ENCODE peak calls at places on chromosomes 12 and 14, in eight cellular contexts. T, O, V, S, K, H, C and X are unnamed samples.

GRCh38 chr12:6852651-6853354 is 853 bp downstream of the USP5 start:
- DNase-seq in T (no peak), O (peak), V (peak), S (peak), K (peak), H (no peak), C (no peak), X (peak)

GRCh38 chr12:11763760-11764520 is 114.5 kb downstream of the ETV6 start:
- DNase-seq in T (no peak), O (no peak), V (no peak), S (no peak), K (no peak), H (no peak), C (no peak), X (peak)

GRCh38 chr12:34287437-34287836 is 265.1 kb downstream of the ALG10 start:
- DNase-seq in T (no peak), O (peak), V (peak), S (no peak), K (no peak), H (no peak), C (no peak), X (no peak)

GRCh38 chr14:98321838-98322237 is 950.2 kb downstream of the BCL11B start:
- DNase-seq in T (no peak), O (no peak), V (no peak), S (no peak), K (no peak), H (no peak), C (no peak), X (no peak)

GRCh38 chr14:68692916-68693771 is 99.7 kb downstream of the ZFP36L1 start:
- DNase-seq in T (no peak), O (no peak), V (no peak), S (no peak), K (no peak), H (no peak), C (no peak), X (peak)

GRCh38 chr14:104421892-104422291 is 157.7 kb upstream of the C14orf180 start:
- DNase-seq in T (no peak), O (peak), V (no peak), S (no peak), K (no peak), H (no peak), C (no peak), X (no peak)

GRCh38 chr12:46365951-46366379 is 6.6 kb downstream of the SLC38A2 start:
- DNase-seq in T (no peak), O (no peak), V (no peak), S (no peak), K (no peak), H (no peak), C (no peak), X (peak)

GRCh38 chr12:29207120-29207519 is 58.0 kb downstream of the FAR2 start:
- DNase-seq in T (no peak), O (no peak), V (no peak), S (no peak), K (no peak), H (no peak), C (no peak), X (peak)

GRCh38 chr12:53201170-53201541 is 5.9 kb downstream of the ITGB7 start:
- DNase-seq in T (no peak), O (no peak), V (no peak), S (no peak), K (peak), H (no peak), C (no peak), X (no peak)

GRCh38 chr14:80954771-80955299 is 586 bp upstream of the TSHR start:
- DNase-seq in T (peak), O (peak), V (peak), S (peak), K (peak), H (peak), C (peak), X (peak)

GRCh38 chr14:58501214-58501816 is 73.8 kb downstream of the KIAA0586 start:
- DNase-seq in T (no peak), O (no peak), V (no peak), S (peak), K (peak), H (no peak), C (no peak), X (peak)

GRCh38 chr14:89794096-89794495 is 160.4 kb downstream of the EFCAB11 start:
- DNase-seq in T (peak), O (no peak), V (no peak), S (peak), K (no peak), H (no peak), C (peak), X (peak)

GRCh38 chr14:96053600-96054381 is 14.6 kb downstream of the C14orf132 start:
- DNase-seq in T (no peak), O (no peak), V (peak), S (peak), K (no peak), H (peak), C (no peak), X (peak)

GRCh38 chr12:76266797-76267196 is 81.4 kb downstream of the BBS10 start:
- DNase-seq in T (peak), O (peak), V (no peak), S (no peak), K (no peak), H (peak), C (peak), X (peak)

GRCh38 chr14:57962293-57962996 is 96.6 kb upstream of the SLC35F4 start:
- DNase-seq in T (no peak), O (peak), V (no peak), S (no peak), K (no peak), H (no peak), C (no peak), X (no peak)

GRCh38 chr14:23572841-23573240 is 5.2 kb upstream of the AP1G2 start:
- DNase-seq in T (no peak), O (peak), V (peak), S (no peak), K (no peak), H (no peak), C (no peak), X (no peak)

GRCh38 chr14:99519931-99520421 is 38.8 kb downstream of the CCNK start:
- DNase-seq in T (no peak), O (peak), V (no peak), S (no peak), K (no peak), H (no peak), C (no peak), X (no peak)

GRCh38 chr12:125186471-125187147 is 121.4 kb downstream of the AACS start:
- DNase-seq in T (no peak), O (peak), V (no peak), S (no peak), K (no peak), H (no peak), C (no peak), X (no peak)

GRCh38 chr12:91954326-91954725 is 191.3 kb downstream of the BTG1 start:
- DNase-seq in T (no peak), O (no peak), V (no peak), S (no peak), K (no peak), H (no peak), C (no peak), X (no peak)

GRCh38 chr12:6980740-6981139 is 10.0 kb downstream of the EMG1 start:
- DNase-seq in T (no peak), O (no peak), V (no peak), S (no peak), K (no peak), H (no peak), C (no peak), X (no peak)

GRCh38 chr14:51818748-51819386 is 41.5 kb upstream of the GNG2 start:
- DNase-seq in T (no peak), O (no peak), V (no peak), S (no peak), K (no peak), H (no peak), C (no peak), X (no peak)

GRCh38 chr12:48050174-48050573 is 45.9 kb upstream of the COL2A1 start:
- DNase-seq in T (no peak), O (no peak), V (no peak), S (no peak), K (no peak), H (no peak), C (no peak), X (no peak)

GRCh38 chr12:40107098-40107802 is 1.4 kb upstream of the SLC2A13 start:
- DNase-seq in T (peak), O (peak), V (peak), S (peak), K (peak), H (peak), C (peak), X (peak)

GRCh38 chr12:114476159-114476558 is 70.2 kb upstream of the TBX5 start:
- DNase-seq in T (no peak), O (peak), V (no peak), S (no peak), K (peak), H (no peak), C (no peak), X (peak)

GRCh38 chr12:108772247-108772646 is 40.9 kb upstream of the CORO1C start:
- DNase-seq in T (peak), O (no peak), V (no peak), S (no peak), K (peak), H (no peak), C (peak), X (no peak)

GRCh38 chr12:62933871-62934798 is 815 bp downstream of the PPM1H start:
- DNase-seq in T (peak), O (peak), V (peak), S (peak), K (peak), H (peak), C (peak), X (peak)

GRCh38 chr12:116614194-116614885 is 55.2 kb downstream of the MAP1LC3B2 start:
- DNase-seq in T (no peak), O (no peak), V (no peak), S (no peak), K (no peak), H (no peak), C (no peak), X (no peak)

GRCh38 chr14:44712095-44712822 is 205.2 kb upstream of the FSCB start:
- DNase-seq in T (no peak), O (peak), V (no peak), S (no peak), K (no peak), H (peak), C (no peak), X (no peak)

GRCh38 chr14:94601961-94602391 is 10.2 kb upstream of the SERPINA3 start:
- DNase-seq in T (peak), O (peak), V (peak), S (peak), K (peak), H (peak), C (peak), X (peak)

GRCh38 chr12:121490401-121491257 is 90.2 kb downstream of the KDM2B start:
- DNase-seq in T (no peak), O (peak), V (no peak), S (no peak), K (no peak), H (no peak), C (no peak), X (no peak)

GRCh38 chr14:77059276-77059934 is 30.9 kb upstream of the IRF2BPL start:
- DNase-seq in T (no peak), O (peak), V (no peak), S (no peak), K (peak), H (no peak), C (no peak), X (peak)

GRCh38 chr12:93807354-93807753 is 130.2 kb downstream of the CRADD start:
- DNase-seq in T (no peak), O (no peak), V (no peak), S (no peak), K (no peak), H (no peak), C (no peak), X (no peak)

GRCh38 chr12:104599985-104600712 is 143.4 kb downstream of the CHST11 start:
- DNase-seq in T (no peak), O (no peak), V (no peak), S (no peak), K (peak), H (no peak), C (no peak), X (no peak)

GRCh38 chr14:105855246-105855892 is 329.0 kb downstream of the TMEM121 start:
- DNase-seq in T (peak), O (peak), V (peak), S (no peak), K (no peak), H (peak), C (no peak), X (no peak)

GRCh38 chr14:105857223-105857815 is 330.9 kb downstream of the TMEM121 start:
- DNase-seq in T (peak), O (peak), V (peak), S (no peak), K (no peak), H (peak), C (no peak), X (no peak)

GRCh38 chr14:105855893-105856675 is 329.7 kb downstream of the TMEM121 start:
- DNase-seq in T (peak), O (peak), V (peak), S (no peak), K (no peak), H (peak), C (no peak), X (no peak)

GRCh38 chr14:105857816-105858675 is 331.7 kb downstream of the TMEM121 start:
- DNase-seq in T (peak), O (peak), V (peak), S (no peak), K (no peak), H (peak), C (no peak), X (no peak)

DNA sequence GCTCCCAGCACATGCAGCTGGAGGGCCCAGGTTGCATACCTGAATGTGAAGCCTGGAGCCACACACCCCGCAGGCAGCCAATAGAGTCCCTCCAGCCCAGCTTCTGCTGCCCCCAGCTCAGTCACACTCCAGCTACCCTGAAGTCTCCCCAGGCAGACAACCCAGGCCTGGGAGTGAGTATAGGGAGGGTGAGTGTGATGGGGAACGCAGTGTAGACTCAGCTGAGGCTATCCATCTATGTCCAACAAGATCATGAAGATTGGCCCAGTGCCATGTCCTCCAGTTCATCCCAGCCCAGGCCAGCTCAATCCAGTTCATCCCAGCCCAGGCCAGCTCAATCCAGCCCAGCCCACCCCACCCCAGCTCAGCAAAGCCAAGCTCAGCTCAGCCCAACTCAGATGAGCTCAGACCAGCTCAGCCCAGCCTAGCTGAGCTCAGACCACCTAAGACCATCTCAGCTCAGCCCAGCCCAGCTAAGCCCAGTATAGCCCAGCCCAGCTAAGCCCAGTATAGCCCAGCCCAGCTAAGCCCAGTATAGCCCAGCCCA is 330.4 kb downstream of the TMEM121 start:
- DNase-seq in T (no peak), O (peak), V (no peak), S (no peak), K (no peak), H (peak), C (no peak), X (no peak)
- TF ChIP-seq CTCF in T (no peak), O (no peak), V (no peak), S (no peak), K (no peak), H (no peak), C (no peak), X (no peak)

GRCh38 chr12:122895290-122895689 is 634 bp downstream of the VPS37B start:
- DNase-seq in T (no peak), O (no peak), V (no peak), S (no peak), K (peak), H (no peak), C (no peak), X (no peak)

GRCh38 chr12:122895757-122896636 is at the start of gene VPS37B:
- DNase-seq in T (peak), O (peak), V (peak), S (peak), K (peak), H (peak), C (peak), X (peak)

GRCh38 chr12:122896662-122897061 is 738 bp upstream of the VPS37B start:
- DNase-seq in T (no peak), O (no peak), V (no peak), S (no peak), K (no peak), H (no peak), C (no peak), X (no peak)

GRCh38 chr12:122893208-122894151 is 2.4 kb downstream of the VPS37B start:
- DNase-seq in T (no peak), O (no peak), V (no peak), S (peak), K (no peak), H (no peak), C (no peak), X (no peak)

DNA sequence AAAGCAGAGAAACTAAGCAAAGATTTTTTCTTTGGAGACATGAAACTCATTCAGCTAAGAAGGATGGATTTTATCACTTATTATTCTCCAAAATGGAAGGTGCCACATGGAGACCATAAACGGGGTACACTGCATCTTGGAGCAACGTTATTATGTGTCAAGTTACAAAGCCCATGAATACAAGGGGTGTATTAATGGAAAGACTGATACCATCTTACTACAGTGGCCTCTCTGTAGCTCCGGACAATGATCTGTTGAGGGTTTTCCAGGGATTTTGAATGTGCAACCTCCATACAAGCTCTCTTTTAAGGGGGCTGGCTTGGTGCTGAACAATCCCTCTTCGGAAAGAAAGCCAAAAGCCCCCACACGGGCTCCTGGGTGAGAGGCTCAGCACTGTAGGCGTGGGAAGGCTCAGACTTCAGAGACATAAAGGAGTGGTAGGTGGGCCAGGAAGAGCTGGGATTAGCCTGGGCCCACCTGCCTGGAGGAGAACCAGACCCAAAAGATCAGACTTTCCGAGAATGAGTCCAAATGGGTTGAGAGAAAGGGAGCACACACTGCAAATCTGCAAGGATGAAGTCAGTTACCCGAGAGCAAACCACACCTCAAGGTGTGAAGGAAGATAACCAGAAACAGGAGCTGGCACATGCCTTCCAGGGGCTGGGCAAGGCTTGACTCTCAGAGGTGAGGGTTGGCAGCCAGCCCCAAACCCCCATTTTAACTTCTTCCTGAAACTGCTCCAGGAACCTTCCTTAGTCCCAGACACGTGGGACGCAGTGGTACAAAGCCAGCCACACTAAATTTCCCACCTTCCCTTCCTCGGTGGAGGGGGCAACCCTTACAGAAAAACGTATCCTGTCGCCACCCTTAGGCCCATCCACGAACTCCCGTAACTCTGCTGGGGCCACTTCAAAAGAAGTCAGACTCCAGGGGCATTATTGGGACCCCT is 1.5 kb downstream of the VPS37B start:
- DNase-seq in T (no peak), O (no peak), V (no peak), S (peak), K (peak), H (peak), C (no peak), X (no peak)
- H3K4me3 ChIP-seq in T (peak), O (peak), V (peak), S (peak), K (peak), H (peak), C (peak), X (peak)

DNA sequence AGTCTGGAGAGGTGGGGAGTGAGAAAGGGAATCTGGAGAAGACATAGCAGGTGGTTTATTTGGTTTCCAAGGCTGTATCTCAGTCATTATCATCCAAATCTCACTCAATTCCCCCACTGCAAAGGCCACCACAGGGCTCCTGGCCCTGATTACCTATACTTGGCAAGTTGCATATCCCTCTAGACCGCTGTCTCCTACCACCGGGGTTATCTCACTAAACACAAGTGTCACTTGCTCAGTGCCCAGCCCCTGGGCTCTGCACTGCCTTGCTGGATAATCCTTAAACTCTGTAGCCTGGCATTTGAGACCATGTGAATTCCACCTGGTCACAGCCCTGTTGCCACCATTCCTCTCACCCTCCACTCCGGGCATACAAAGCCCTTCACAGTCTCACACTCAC is 119.0 kb downstream of the RTN1 start:
- DNase-seq in T (no peak), O (peak), V (no peak), S (no peak), K (no peak), H (no peak), C (no peak), X (no peak)
- TF ChIP-seq CTCF in T (no peak), O (no peak), V (no peak), S (no peak), K (no peak), H (no peak), C (no peak), X (no peak)

GRCh38 chr14:29215853-29216252 is 449.3 kb downstream of the FOXG1 start:
- DNase-seq in T (no peak), O (no peak), V (no peak), S (no peak), K (no peak), H (no peak), C (no peak), X (peak)
- H3K4me3 ChIP-seq in T (no peak), O (no peak), V (no peak), S (no peak), K (no peak), H (no peak), C (no peak), X (no peak)

GRCh38 chr12:41514050-41514449 is 325.9 kb downstream of the PDZRN4 start:
- DNase-seq in T (no peak), O (no peak), V (no peak), S (no peak), K (no peak), H (no peak), C (no peak), X (no peak)

GRCh38 chr12:41512531-41512930 is 324.4 kb downstream of the PDZRN4 start:
- DNase-seq in T (peak), O (no peak), V (no peak), S (no peak), K (no peak), H (no peak), C (no peak), X (peak)

GRCh38 chr12:41515953-41516352 is 327.8 kb downstream of the PDZRN4 start:
- DNase-seq in T (no peak), O (no peak), V (no peak), S (no peak), K (no peak), H (no peak), C (no peak), X (no peak)

GRCh38 chr12:41511247-41511646 is 323.1 kb downstream of the PDZRN4 start:
- DNase-seq in T (no peak), O (no peak), V (no peak), S (no peak), K (no peak), H (no peak), C (no peak), X (no peak)

DNA sequence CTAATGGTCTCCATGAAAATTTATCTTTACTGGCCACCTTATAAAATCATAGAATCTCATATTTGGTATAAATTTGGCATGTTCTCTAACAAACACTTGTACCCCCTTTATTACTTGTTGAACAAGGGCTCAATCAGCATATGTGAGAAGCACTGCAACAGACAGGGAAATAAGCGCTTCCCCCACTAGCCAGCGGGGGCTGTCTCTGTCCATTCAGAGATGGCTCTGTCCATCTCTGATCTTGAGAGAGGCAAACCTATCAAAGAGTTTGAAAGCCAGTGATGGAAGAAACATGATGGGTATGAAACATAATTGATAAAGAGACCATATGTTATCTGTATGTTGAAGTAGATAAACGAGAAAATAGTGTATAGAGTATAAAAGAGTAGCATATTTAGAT is 326.8 kb downstream of the PDZRN4 start:
- DNase-seq in T (no peak), O (peak), V (no peak), S (no peak), K (no peak), H (no peak), C (no peak), X (no peak)
- TF ChIP-seq CTCF in T (no peak), O (peak), V (no peak), S (no peak), K (no peak), H (no peak), C (no peak), X (peak)